ENCODE peak calls at places on chromosome 11, in four cellular contexts. Z, H, E and V are unnamed samples.

GRCh38 chr11:70586261-70587094 is 188.1 kb downstream of the CTTN start:
- DNase-seq in Z (no peak), H (no peak), E (no peak), V (no peak)

GRCh38 chr11:129023968-129024676 is 81.5 kb upstream of the TP53AIP1 start:
- DNase-seq in Z (no peak), H (no peak), E (peak; percentile 34), V (peak; percentile 16)

GRCh38 chr11:1398506-1399235 is 8.9 kb downstream of the BRSK2 start:
- DNase-seq in Z (no peak), H (no peak), E (no peak), V (no peak)

GRCh38 chr11:18987454-18988231 is 48.4 kb upstream of the MRGPRX1 start:
- DNase-seq in Z (no peak), H (no peak), E (no peak), V (no peak)

GRCh38 chr11:124793466-124794278 is 6.5 kb downstream of the MSANTD2 start:
- DNase-seq in Z (no peak), H (no peak), E (peak; percentile 74), V (peak; percentile 37)

GRCh38 chr11:130037058-130037457 is 32.6 kb upstream of the APLP2 start:
- DNase-seq in Z (no peak), H (no peak), E (no peak), V (no peak)

GRCh38 chr11:117444256-117445096 is 116.8 kb downstream of the CEP164 start:
- DNase-seq in Z (no peak), H (no peak), E (no peak), V (no peak)

GRCh38 chr11:33444835-33445594 is 187.8 kb downstream of the HIPK3 start:
- DNase-seq in Z (no peak), H (no peak), E (no peak), V (no peak)

GRCh38 chr11:121671276-121672168 is 218.8 kb upstream of the SORL1-AS1 start:
- DNase-seq in Z (no peak), H (no peak), E (no peak), V (no peak)

GRCh38 chr11:30561691-30562412 is 24.3 kb downstream of the MPPED2 start:
- DNase-seq in Z (no peak), H (no peak), E (no peak), V (no peak)

GRCh38 chr11:14314127-14314526 is 44.9 kb downstream of the RRAS2 start:
- DNase-seq in Z (no peak), H (no peak), E (no peak), V (no peak)

GRCh38 chr11:102196816-102197215 is 86.6 kb downstream of the YAP1 start:
- DNase-seq in Z (no peak), H (no peak), E (no peak), V (no peak)

GRCh38 chr11:95884364-95884763 is 39.5 kb downstream of the MTMR2 start:
- DNase-seq in Z (no peak), H (no peak), E (no peak), V (no peak)

GRCh38 chr11:114243461-114244372 is 52.5 kb upstream of the NNMT start:
- DNase-seq in Z (no peak), H (no peak), E (no peak), V (no peak)

GRCh38 chr11:114282488-114282887 is 13.7 kb upstream of the NNMT start:
- DNase-seq in Z (no peak), H (no peak), E (no peak), V (no peak)

GRCh38 chr11:106311531-106312230 is 234.2 kb downstream of the AASDHPPT start:
- DNase-seq in Z (no peak), H (no peak), E (no peak), V (no peak)

GRCh38 chr11:35145249-35145648 is 6.3 kb downstream of the CD44 start:
- DNase-seq in Z (no peak), H (no peak), E (no peak), V (no peak)

GRCh38 chr11:72770799-72771198 is 18.6 kb upstream of the ARAP1 start:
- DNase-seq in Z (no peak), H (no peak), E (no peak), V (no peak)

GRCh38 chr11:64710418-64711137 is 12.4 kb downstream of the NRXN2 start:
- DNase-seq in Z (no peak), H (no peak), E (no peak), V (no peak)

GRCh38 chr11:125165111-125165663 is 636 bp downstream of the PKNOX2 start:
- DNase-seq in Z (peak; percentile 45), H (no peak), E (peak; percentile 66), V (no peak)

GRCh38 chr11:120511804-120512726 is 517 bp downstream of the GRIK4 start:
- DNase-seq in Z (no peak), H (peak; percentile 74), E (no peak), V (no peak)

GRCh38 chr11:12128191-12128841 is 17.9 kb downstream of the MICAL2 start:
- DNase-seq in Z (no peak), H (no peak), E (no peak), V (no peak)

GRCh38 chr11:12125609-12126149 is 15.3 kb downstream of the MICAL2 start:
- DNase-seq in Z (no peak), H (no peak), E (no peak), V (no peak)

GRCh38 chr11:12126352-12127019 is 16.1 kb downstream of the MICAL2 start:
- DNase-seq in Z (no peak), H (no peak), E (no peak), V (no peak)

GRCh38 chr11:12129227-12129626 is 18.8 kb downstream of the MICAL2 start:
- DNase-seq in Z (no peak), H (no peak), E (no peak), V (no peak)

DNA sequence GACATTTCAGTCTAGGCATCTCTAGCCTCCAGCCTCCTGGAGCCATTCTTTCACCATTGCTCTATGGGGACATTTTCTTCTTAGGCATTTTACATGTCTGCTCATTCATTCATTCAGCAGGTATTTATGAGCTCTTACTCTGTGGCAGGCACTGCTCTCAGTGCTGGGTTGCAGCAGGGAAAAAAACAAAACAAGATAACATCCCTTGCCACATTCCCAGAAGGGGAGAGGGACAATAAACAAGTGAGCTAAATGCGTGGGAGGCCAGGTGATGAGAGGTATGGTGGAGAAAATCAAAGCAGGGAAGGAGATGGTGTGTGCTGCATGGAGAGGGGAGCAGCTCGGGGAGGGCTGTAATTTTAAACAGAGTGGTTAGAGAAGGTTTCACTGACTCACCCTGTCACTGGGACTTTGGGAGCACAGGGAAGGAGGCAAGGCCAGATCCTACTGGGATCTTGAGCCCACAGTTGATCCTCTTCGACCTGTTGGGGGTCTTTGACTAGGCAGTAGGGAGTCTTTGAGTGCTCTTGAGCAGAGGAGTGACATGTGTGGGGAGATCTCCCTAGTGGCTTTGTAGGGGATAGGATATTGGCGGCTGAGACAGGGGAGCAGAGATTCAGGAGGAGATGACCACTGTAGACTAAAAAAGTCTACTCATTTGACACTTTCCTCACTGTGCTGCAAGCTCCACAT is 17.0 kb downstream of the MICAL2 start:
- DNase-seq in Z (no peak), H (no peak), E (no peak), V (no peak)
- H3K4me1 ChIP-seq in Z (peaks cover 4% of the 10 kb centered on the region), H (peaks cover 49% of the 10 kb centered on the region), E (peaks cover 23% of the 10 kb centered on the region), V (no peaks in the 10 kb centered on the region)

DNA sequence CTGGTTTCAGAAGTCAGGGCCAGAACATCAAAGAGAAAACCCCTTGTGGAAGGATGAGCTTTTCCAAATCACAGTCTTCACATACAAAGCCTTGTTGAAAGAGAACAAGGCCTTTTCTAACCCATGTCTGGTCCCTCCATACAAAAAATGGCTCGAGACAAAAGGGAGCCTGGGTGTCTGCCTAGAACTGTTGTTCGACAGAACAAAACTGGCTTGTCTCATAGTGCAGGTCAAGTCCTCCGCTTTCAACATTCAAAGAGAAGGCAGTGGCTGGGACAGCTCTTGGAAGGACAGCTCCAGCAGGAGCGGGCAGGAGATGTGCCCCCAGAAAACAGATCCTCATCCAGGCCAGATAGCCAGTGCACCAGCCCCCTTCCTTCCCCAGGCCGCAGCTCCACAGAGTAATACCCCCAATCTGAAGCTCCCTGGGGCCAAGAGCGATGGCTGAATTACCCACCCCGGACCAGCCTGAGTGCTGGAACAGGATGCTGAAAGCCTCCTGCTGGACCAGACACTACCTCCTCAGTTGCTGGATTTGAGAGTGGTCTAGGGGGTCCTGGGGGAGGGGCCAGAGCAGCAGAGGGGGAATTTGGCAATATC is 27.6 kb downstream of the USH1C start:
- DNase-seq in Z (no peak), H (no peak), E (no peak), V (no peak)
- H3K27ac ChIP-seq in Z (no peak overlapping the region), H (no peak overlapping the region), E (no peak overlapping the region), V (no peak overlapping the region)

GRCh38 chr11:118894192-118894591 is 10.5 kb downstream of the CXCR5 start:
- DNase-seq in Z (no peak), H (no peak), E (no peak), V (no peak)

GRCh38 chr11:118896472-118896913 is 12.8 kb downstream of the CXCR5 start:
- DNase-seq in Z (no peak), H (no peak), E (no peak), V (no peak)

GRCh38 chr11:118896921-118897591 is 13.4 kb downstream of the CXCR5 start:
- DNase-seq in Z (no peak), H (no peak), E (no peak), V (no peak)

GRCh38 chr11:118893662-118894061 is 10.0 kb downstream of the CXCR5 start:
- DNase-seq in Z (no peak), H (no peak), E (no peak), V (no peak)

DNA sequence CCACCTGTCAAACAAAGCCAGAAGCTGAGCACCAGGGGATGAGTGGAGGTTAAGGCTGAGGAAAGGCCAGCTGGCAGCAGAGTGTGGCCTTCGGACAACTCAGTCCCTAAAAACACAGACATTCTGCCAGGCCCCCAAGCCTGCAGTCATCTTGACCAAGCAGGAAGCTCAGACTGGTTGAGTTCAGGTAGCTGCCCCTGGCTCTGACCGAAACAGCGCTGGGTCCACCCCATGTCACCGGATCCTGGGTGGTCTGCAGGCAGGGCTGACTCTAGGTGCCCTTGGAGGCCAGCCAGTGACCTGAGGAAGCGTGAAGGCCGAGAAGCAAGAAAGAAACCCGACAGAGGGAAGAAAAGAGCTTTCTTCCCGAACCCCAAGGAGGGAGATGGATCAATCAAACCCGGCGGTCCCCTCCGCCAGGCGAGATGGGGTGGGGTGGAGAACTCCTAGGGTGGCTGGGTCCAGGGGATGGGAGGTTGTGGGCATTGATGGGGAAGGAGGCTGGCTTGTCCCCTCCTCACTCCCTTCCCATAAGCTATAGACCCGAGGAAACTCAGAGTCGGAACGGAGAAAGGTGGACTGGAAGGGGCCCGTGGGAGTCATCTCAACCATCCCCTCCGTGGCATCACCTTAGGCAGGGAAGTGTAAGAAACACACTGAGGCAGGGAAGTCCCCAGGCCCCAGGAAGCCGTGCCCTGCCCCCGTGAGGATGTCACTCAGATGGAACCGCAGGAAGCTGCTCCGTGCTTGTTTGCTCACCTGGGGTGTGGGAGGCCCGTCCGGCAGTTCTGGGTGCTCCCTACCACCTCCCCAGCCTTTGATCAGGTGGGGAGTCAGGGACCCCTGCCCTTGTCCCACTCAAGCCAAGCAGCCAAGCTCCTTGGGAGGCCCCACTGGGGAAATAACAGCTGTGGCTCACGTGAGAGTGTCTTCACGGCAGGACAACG is 11.7 kb downstream of the CXCR5 start:
- DNase-seq in Z (no peak), H (no peak), E (no peak), V (peak; percentile 52)
- H3K4me3 ChIP-seq in Z (no peak overlapping the region), H (no peak overlapping the region), E (no peak overlapping the region), V (peak overlapping the region; percentile 57)

DNA sequence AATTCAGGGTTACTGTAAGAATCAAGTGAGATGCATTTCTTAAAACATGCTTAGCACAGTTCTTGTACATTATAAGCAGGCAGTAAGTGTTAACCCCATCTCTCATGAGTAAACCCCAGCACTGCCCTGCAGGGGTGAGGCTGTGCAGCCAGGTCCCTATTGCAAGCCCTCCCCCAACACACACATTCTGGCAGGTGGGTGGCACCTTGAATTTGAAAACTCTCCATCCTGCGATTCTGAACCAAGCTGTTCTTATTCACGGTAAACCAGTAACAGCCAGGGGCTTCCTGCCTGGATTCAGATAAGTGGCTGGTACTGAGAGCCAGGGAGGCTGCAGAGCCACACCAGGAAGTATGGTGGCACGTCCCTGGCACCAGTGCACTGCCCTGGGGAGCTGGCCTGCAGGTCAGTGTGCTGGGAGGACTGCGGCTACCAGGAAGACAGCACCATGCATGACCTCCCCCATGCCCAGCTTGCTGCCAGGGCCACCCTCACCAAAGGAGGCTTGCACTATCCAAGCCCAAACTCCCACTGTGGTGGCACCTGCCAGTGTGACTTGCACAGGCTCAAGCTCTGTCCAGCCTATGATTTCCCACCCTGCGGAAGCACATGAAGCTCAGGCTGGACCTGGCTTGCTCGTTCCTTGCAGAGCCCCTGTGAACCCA is 88.0 kb downstream of the MICAL2 start:
- DNase-seq in Z (no peak), H (peak; percentile 68), E (no peak), V (peak; percentile 40)
- H3K4me1 ChIP-seq in Z (peaks cover 9% of the 10 kb centered on the region), H (peaks cover 18% of the 10 kb centered on the region), E (peaks cover 92% of the 10 kb centered on the region), V (peaks cover 63% of the 10 kb centered on the region)